ENCODE peak calls at places on chromosome 16, in ten cellular contexts. A is transverse colon; S is pancreas; Z is Peyer's patch; L is endodermal cell; N is heart right ventricle; J is heart left ventricle; E is H9; T is CD4-positive, alpha-beta T cell; X is tibial nerve. I is an unnamed sample.

GRCh38 chr16:68259007-68259406 is 5.3 kb upstream of the SLC7A6 start:
- DNase-seq in A (no peak), S (no peak), Z (no peak), L (no peak), N (no peak), J (no peak), E (no peak), T (no peak), X (no peak), I (no peak)

GRCh38 chr16:19967963-19968362 is 83.3 kb upstream of the GPRC5B start:
- DNase-seq in A (no peak), S (no peak), Z (no peak), L (no peak), N (no peak), J (no peak), E (no peak), T (no peak), X (no peak), I (no peak)

GRCh38 chr16:84543931-84544776 is 39.7 kb upstream of the MEAK7 start:
- DNase-seq in A (peak), S (no peak), Z (no peak), L (no peak), N (peak), J (peak), E (no peak), T (no peak), X (no peak), I (no peak)

GRCh38 chr16:50360033-50360778 is 8.6 kb downstream of the BRD7 start:
- DNase-seq in A (no peak), S (peak), Z (no peak), L (no peak), N (no peak), J (no peak), E (no peak), T (no peak), X (no peak), I (no peak)

GRCh38 chr16:50133214-50133613 is 19.9 kb upstream of the TENT4B start:
- DNase-seq in A (no peak), S (no peak), Z (no peak), L (no peak), N (no peak), J (no peak), E (no peak), T (no peak), X (no peak), I (no peak)

GRCh38 chr16:15653227-15653626 is 3.2 kb downstream of the NDE1 start:
- DNase-seq in A (peak), S (no peak), Z (peak), L (no peak), N (peak), J (peak), E (no peak), T (no peak), X (no peak), I (no peak)

GRCh38 chr16:65336169-65336568 is 214.3 kb upstream of the CDH11 start:
- DNase-seq in A (no peak), S (no peak), Z (no peak), L (no peak), N (no peak), J (no peak), E (no peak), T (no peak), X (no peak), I (no peak)

GRCh38 chr16:4327782-4328579 is 12.1 kb downstream of the GLIS2 start:
- DNase-seq in A (peak), S (peak), Z (peak), L (peak), N (peak), J (peak), E (peak), T (peak), X (peak), I (peak)

GRCh38 chr16:72111653-72112451 is 18.2 kb downstream of the DHX38 start:
- DNase-seq in A (no peak), S (no peak), Z (no peak), L (no peak), N (no peak), J (no peak), E (no peak), T (no peak), X (no peak), I (no peak)

GRCh38 chr16:28001642-28002041 is 61.9 kb downstream of the GSG1L start:
- DNase-seq in A (no peak), S (no peak), Z (no peak), L (peak), N (no peak), J (no peak), E (no peak), T (no peak), X (no peak), I (no peak)

GRCh38 chr16:81560979-81561657 is 116.5 kb downstream of the CMIP start:
- DNase-seq in A (no peak), S (no peak), Z (no peak), L (no peak), N (no peak), J (no peak), E (no peak), T (no peak), X (no peak), I (no peak)

GRCh38 chr16:56589141-56590039 is at the start of gene MT3:
- DNase-seq in A (peak), S (no peak), Z (peak), L (peak), N (no peak), J (no peak), E (peak), T (no peak), X (no peak), I (no peak)

GRCh38 chr16:86019446-86020047 is 120.6 kb downstream of the IRF8 start:
- DNase-seq in A (no peak), S (no peak), Z (peak), L (peak), N (no peak), J (no peak), E (peak), T (no peak), X (no peak), I (no peak)

GRCh38 chr16:65312795-65313194 is 190.9 kb upstream of the CDH11 start:
- DNase-seq in A (no peak), S (no peak), Z (no peak), L (no peak), N (no peak), J (no peak), E (no peak), T (no peak), X (no peak), I (no peak)

GRCh38 chr16:29712770-29713169 is 33.0 kb downstream of the C16orf54 start:
- DNase-seq in A (no peak), S (no peak), Z (no peak), L (no peak), N (no peak), J (no peak), E (no peak), T (no peak), X (no peak), I (no peak)

GRCh38 chr16:72645526-72645925 is 402.4 kb downstream of the ZFHX3 start:
- DNase-seq in A (no peak), S (no peak), Z (no peak), L (no peak), N (no peak), J (no peak), E (no peak), T (no peak), X (no peak), I (no peak)

GRCh38 chr16:19555938-19556778 is 655 bp downstream of the VPS35L start:
- DNase-seq in A (peak), S (no peak), Z (no peak), L (peak), N (peak), J (no peak), E (peak), T (no peak), X (no peak), I (no peak)

GRCh38 chr16:52603015-52603414 is 56.1 kb upstream of the TOX3 start:
- DNase-seq in A (peak), S (peak), Z (peak), L (no peak), N (no peak), J (no peak), E (no peak), T (no peak), X (no peak), I (no peak)

GRCh38 chr16:55367796-55368195 is 43.8 kb downstream of the IRX6 start:
- DNase-seq in A (no peak), S (no peak), Z (no peak), L (no peak), N (no peak), J (no peak), E (no peak), T (no peak), X (no peak), I (no peak)

GRCh38 chr16:10181196-10182162 is 749 bp downstream of the GRIN2A start:
- DNase-seq in A (peak), S (peak), Z (peak), L (peak), N (peak), J (peak), E (peak), T (no peak), X (peak), I (peak)

GRCh38 chr16:77434365-77435239 is at the start of gene ADAMTS18:
- DNase-seq in A (no peak), S (no peak), Z (no peak), L (peak), N (no peak), J (no peak), E (peak), T (no peak), X (no peak), I (no peak)

GRCh38 chr16:25035494-25036405 is 20.6 kb upstream of the ARHGAP17 start:
- DNase-seq in A (no peak), S (no peak), Z (no peak), L (no peak), N (no peak), J (no peak), E (no peak), T (no peak), X (no peak), I (no peak)

GRCh38 chr16:47613251-47613650 is 152.1 kb downstream of the PHKB start:
- DNase-seq in A (no peak), S (no peak), Z (no peak), L (no peak), N (no peak), J (no peak), E (no peak), T (no peak), X (no peak), I (no peak)

GRCh38 chr16:50635505-50636392 is 45.4 kb downstream of the SNX20 start:
- DNase-seq in A (no peak), S (no peak), Z (no peak), L (peak), N (no peak), J (no peak), E (peak), T (no peak), X (no peak), I (no peak)

GRCh38 chr16:4612474-4612931 is 2.2 kb downstream of the UBALD1 start:
- DNase-seq in A (no peak), S (no peak), Z (no peak), L (peak), N (no peak), J (no peak), E (peak), T (no peak), X (no peak), I (no peak)

GRCh38 chr16:84683691-84684591 is 15.9 kb upstream of the USP10 start:
- DNase-seq in A (no peak), S (no peak), Z (peak), L (peak), N (no peak), J (no peak), E (peak), T (no peak), X (no peak), I (no peak)

GRCh38 chr16:2671741-2672140 is 10.6 kb upstream of the KCTD5 start:
- DNase-seq in A (no peak), S (no peak), Z (no peak), L (no peak), N (no peak), J (no peak), E (no peak), T (no peak), X (no peak), I (no peak)

GRCh38 chr16:86398622-86399021 is 111.7 kb upstream of the FOXF1 start:
- DNase-seq in A (no peak), S (no peak), Z (no peak), L (no peak), N (no peak), J (no peak), E (no peak), T (no peak), X (no peak), I (no peak)

GRCh38 chr16:53080345-53081031 is 25.7 kb downstream of the CHD9 start:
- DNase-seq in A (peak), S (no peak), Z (no peak), L (no peak), N (peak), J (peak), E (no peak), T (no peak), X (peak), I (peak)

GRCh38 chr16:85055503-85056210 is 28.1 kb downstream of the KIAA0513 start:
- DNase-seq in A (peak), S (no peak), Z (peak), L (no peak), N (no peak), J (no peak), E (no peak), T (peak), X (peak), I (peak)

GRCh38 chr16:47905771-47906170 is 250.0 kb downstream of the ABCC12 start:
- DNase-seq in A (no peak), S (no peak), Z (no peak), L (no peak), N (no peak), J (no peak), E (no peak), T (no peak), X (no peak), I (no peak)

GRCh38 chr16:69503244-69503643 is 62.5 kb upstream of the NFAT5 start:
- DNase-seq in A (no peak), S (no peak), Z (no peak), L (no peak), N (no peak), J (no peak), E (no peak), T (no peak), X (no peak), I (no peak)

GRCh38 chr16:1770328-1771071 is 843 bp downstream of the NME3 start:
- DNase-seq in A (peak), S (peak), Z (peak), L (peak), N (peak), J (peak), E (peak), T (peak), X (peak), I (peak)

GRCh38 chr16:64626771-64627170 is 495.1 kb downstream of the CDH11 start:
- DNase-seq in A (no peak), S (no peak), Z (no peak), L (no peak), N (no peak), J (no peak), E (no peak), T (no peak), X (no peak), I (no peak)

GRCh38 chr16:5615868-5616642 is 518.5 kb upstream of the EEF2KMT start:
- DNase-seq in A (peak), S (peak), Z (peak), L (peak), N (peak), J (peak), E (peak), T (no peak), X (peak), I (peak)

GRCh38 chr16:49986351-49987124 is 38.5 kb upstream of the CNEP1R1 start:
- DNase-seq in A (no peak), S (no peak), Z (no peak), L (peak), N (peak), J (no peak), E (peak), T (no peak), X (no peak), I (no peak)

GRCh38 chr16:89481556-89481955 is 8.8 kb downstream of the ANKRD11 start:
- DNase-seq in A (no peak), S (no peak), Z (no peak), L (no peak), N (no peak), J (no peak), E (no peak), T (no peak), X (no peak), I (no peak)
- H3K27ac ChIP-seq in A (peak), S (no peak), Z (no peak), L (no peak), N (no peak), J (no peak), E (no peak), T (no peak), X (no peak), I (no peak)

GRCh38 chr16:57694191-57694555 is 433 bp upstream of the DRC7 start:
- DNase-seq in A (no peak), S (peak), Z (peak), L (no peak), N (no peak), J (no peak), E (no peak), T (no peak), X (no peak), I (no peak)
- H3K27ac ChIP-seq in A (no peak), S (no peak), Z (no peak), L (no peak), N (no peak), J (no peak), E (no peak), T (no peak), X (no peak), I (no peak)

GRCh38 chr16:11667221-11667823 is 933 bp upstream of the SNN start:
- DNase-seq in A (no peak), S (no peak), Z (no peak), L (peak), N (no peak), J (no peak), E (peak), T (no peak), X (no peak), I (peak)
- H3K27ac ChIP-seq in A (no peak), S (no peak), Z (no peak), L (no peak), N (no peak), J (no peak), E (no peak), T (no peak), X (peak), I (no peak)

GRCh38 chr16:30953111-30953510 is 4.2 kb downstream of the ORAI3 start:
- DNase-seq in A (no peak), S (no peak), Z (no peak), L (peak), N (no peak), J (no peak), E (no peak), T (no peak), X (no peak), I (no peak)
- H3K27ac ChIP-seq in A (no peak), S (no peak), Z (no peak), L (no peak), N (peak), J (no peak), E (no peak), T (no peak), X (peak), I (no peak)

DNA sequence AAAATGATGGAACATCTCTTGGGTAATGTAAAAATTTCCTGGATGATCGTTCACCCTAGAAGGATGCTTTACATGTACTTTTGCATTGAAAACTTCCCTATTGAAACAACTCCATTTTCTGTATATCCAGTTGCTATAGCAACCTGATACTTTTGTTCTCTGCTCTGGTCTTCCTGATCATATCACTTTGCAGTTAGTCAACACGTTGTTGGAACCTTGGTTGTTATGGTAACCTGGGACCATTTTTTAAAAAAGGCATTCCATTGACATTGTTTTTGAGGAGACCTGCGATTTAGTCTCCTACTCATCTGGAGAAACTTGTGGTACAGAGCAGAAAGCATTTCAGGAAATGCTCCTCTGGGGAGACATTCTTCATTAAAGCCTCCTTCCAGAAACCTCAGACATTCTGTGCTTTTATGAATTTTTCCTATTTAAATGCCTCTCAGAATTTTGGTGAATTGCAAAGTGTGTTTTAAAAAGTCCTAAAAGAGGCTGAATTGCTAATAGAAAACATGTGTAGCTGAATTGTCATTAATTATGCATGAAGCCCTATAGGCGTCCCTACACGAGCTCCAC is 378.9 kb downstream of the HS3ST4 start:
- DNase-seq in A (no peak), S (no peak), Z (no peak), L (no peak), N (no peak), J (no peak), E (no peak), T (no peak), X (no peak), I (no peak)
- H3K27ac ChIP-seq in A (no peak), S (no peak), Z (no peak), L (peak), N (no peak), J (no peak), E (peak), T (no peak), X (no peak), I (no peak)

GRCh38 chr16:11604783-11605563 is 18.3 kb upstream of the LITAF start:
- DNase-seq in A (peak), S (no peak), Z (no peak), L (no peak), N (peak), J (peak), E (no peak), T (no peak), X (no peak), I (peak)
- H3K27ac ChIP-seq in A (peak), S (no peak), Z (peak), L (no peak), N (peak), J (no peak), E (no peak), T (no peak), X (peak), I (no peak)

DNA sequence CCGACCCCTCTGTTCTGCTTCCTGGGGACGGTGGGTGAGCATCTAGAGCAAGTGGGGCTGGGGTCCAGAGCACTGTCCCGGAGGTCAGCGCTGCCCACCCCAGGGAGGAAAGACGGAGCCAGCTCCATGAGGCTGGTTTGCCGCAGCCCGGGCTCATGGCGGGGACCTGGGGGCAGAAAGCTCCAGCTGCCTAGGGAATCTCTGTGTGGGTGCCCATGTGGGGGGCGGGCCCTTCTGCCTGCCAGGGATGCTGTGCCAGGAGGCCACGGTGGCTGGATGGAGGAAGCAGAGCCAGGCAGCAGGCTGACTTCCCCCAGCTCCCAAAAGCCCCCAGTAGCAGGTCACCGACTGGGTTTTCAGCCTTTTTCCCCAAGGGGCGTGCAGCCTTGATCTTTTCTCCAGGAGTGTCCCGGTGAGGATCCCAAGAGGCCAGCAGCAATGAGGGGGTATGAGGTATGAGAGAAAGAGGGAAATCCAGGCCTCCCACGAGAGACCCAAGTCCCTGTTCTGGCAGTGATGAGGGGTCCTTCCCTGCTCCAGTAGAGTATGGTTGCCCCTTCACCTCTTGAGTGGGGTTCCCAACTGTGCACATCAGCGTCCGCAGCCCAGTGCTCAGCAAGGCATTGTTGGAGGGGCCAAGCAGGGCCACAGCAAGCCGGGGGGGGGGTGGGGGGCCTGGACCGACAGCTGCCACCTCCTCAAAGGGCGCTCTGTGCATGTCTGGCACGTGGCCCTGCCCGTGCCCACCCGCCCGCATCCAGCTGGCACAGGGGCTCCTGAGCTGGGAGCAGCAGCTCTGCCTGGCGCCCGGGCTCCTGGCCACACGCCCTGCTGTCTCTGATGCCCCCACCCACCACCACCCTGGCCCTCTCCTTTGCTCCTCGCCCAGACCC is 15.6 kb upstream of the BCAR1 start:
- DNase-seq in A (no peak), S (peak), Z (no peak), L (no peak), N (no peak), J (no peak), E (no peak), T (no peak), X (no peak), I (no peak)
- H3K27ac ChIP-seq in A (peak), S (no peak), Z (peak), L (no peak), N (peak), J (no peak), E (no peak), T (no peak), X (peak), I (peak)

GRCh38 chr16:23071202-23072083 is 77.8 kb downstream of the USP31 start:
- DNase-seq in A (no peak), S (no peak), Z (no peak), L (no peak), N (peak), J (peak), E (no peak), T (no peak), X (no peak), I (no peak)
- H3K27ac ChIP-seq in A (peak), S (no peak), Z (peak), L (no peak), N (peak), J (peak), E (no peak), T (no peak), X (peak), I (peak)

I was measured in right cardiac atrium.